ENCODE peak calls at places on chromosomes 3 and 15, in four cellular contexts. Q, S, F and N are unnamed samples.

GRCh38 chr3:58176827-58177489 is 33.8 kb downstream of the DNASE1L3 start:
- DNase-seq in F (no peak), Q (no peak), S (no peak), N (no peak)

GRCh38 chr3:7999363-7999762 is 502.3 kb upstream of the LMCD1 start:
- DNase-seq in F (no peak), S (no peak), Q (peak), N (no peak)

GRCh38 chr3:67324554-67324953 is 326.4 kb downstream of the KBTBD8 start:
- DNase-seq in F (no peak), S (no peak), Q (no peak), N (no peak)

GRCh38 chr3:129530331-129530761 is 1.9 kb downstream of the RHO start:
- DNase-seq in S (no peak), Q (no peak), F (no peak), N (peak)

GRCh38 chr15:27827336-27827735 is 271.8 kb downstream of the OCA2 start:
- DNase-seq in Q (no peak), F (no peak), S (no peak), N (no peak)

GRCh38 chr15:99249270-99249817 is at the start of gene TTC23:
- DNase-seq in S (peak), Q (no peak), F (no peak), N (peak)

GRCh38 chr15:68376447-68377060 is 55.4 kb downstream of the ITGA11 start:
- DNase-seq in Q (no peak), F (no peak), S (no peak), N (no peak)

GRCh38 chr3:28906561-28907310 is 374.1 kb upstream of the RBMS3 start:
- DNase-seq in Q (no peak), S (no peak), F (no peak), N (no peak)

GRCh38 chr3:112769624-112770023 is 77.0 kb downstream of the CD200R1L start:
- DNase-seq in Q (no peak), S (no peak), F (no peak), N (no peak)

GRCh38 chr3:80682951-80683350 is 915.2 kb upstream of the ROBO1 start:
- DNase-seq in S (no peak), Q (no peak), F (no peak), N (no peak)

GRCh38 chr3:38556640-38557358 is 60.7 kb downstream of the EXOG start:
- DNase-seq in F (no peak), S (no peak), Q (no peak), N (no peak)

GRCh38 chr15:88894819-88895767 is at the start of gene HAPLN3:
- DNase-seq in Q (peak), S (no peak), F (no peak), N (peak)

GRCh38 chr3:156148946-156149348 is 28.6 kb downstream of the KCNAB1 start:
- DNase-seq in Q (no peak), F (no peak), S (no peak), N (no peak)

GRCh38 chr15:70074380-70074779 is 23.3 kb downstream of the TLE3 start:
- DNase-seq in F (no peak), Q (no peak), S (no peak), N (no peak)

GRCh38 chr15:70081612-70082011 is 16.1 kb downstream of the TLE3 start:
- DNase-seq in S (no peak), F (no peak), Q (no peak), N (no peak)

GRCh38 chr15:70078578-70079417 is 18.9 kb downstream of the TLE3 start:
- DNase-seq in S (peak), Q (no peak), F (no peak), N (no peak)

GRCh38 chr15:70079831-70080230 is 17.9 kb downstream of the TLE3 start:
- DNase-seq in F (no peak), Q (no peak), S (no peak), N (no peak)

GRCh38 chr15:70077436-70077835 is 20.3 kb downstream of the TLE3 start:
- DNase-seq in F (no peak), Q (no peak), S (no peak), N (no peak)
- TF ChIP-seq PBX3 in F (no peak), Q (no peak), S (no peak), N (no peak)

GRCh38 chr3:177146646-177147045 is 50.6 kb downstream of the TBL1XR1 start:
- DNase-seq in F (no peak), Q (no peak), S (no peak), N (no peak)
- TF ChIP-seq PBX3 in F (no peak), Q (peak), S (no peak), N (no peak)

GRCh38 chr3:158642474-158643210 is 1.7 kb upstream of the GFM1 start:
- DNase-seq in F (no peak), S (no peak), Q (no peak), N (no peak)

GRCh38 chr3:158640646-158641045 is 3.7 kb upstream of the GFM1 start:
- DNase-seq in Q (no peak), S (no peak), F (no peak), N (no peak)

GRCh38 chr3:158644345-158644908 is at the start of gene GFM1:
- DNase-seq in F (peak), Q (peak), S (peak), N (peak)

GRCh38 chr3:158642005-158642404 is 2.3 kb upstream of the GFM1 start:
- DNase-seq in S (no peak), F (no peak), Q (no peak), N (no peak)
- TF ChIP-seq PBX3 in S (no peak), F (no peak), Q (no peak), N (no peak)

DNA sequence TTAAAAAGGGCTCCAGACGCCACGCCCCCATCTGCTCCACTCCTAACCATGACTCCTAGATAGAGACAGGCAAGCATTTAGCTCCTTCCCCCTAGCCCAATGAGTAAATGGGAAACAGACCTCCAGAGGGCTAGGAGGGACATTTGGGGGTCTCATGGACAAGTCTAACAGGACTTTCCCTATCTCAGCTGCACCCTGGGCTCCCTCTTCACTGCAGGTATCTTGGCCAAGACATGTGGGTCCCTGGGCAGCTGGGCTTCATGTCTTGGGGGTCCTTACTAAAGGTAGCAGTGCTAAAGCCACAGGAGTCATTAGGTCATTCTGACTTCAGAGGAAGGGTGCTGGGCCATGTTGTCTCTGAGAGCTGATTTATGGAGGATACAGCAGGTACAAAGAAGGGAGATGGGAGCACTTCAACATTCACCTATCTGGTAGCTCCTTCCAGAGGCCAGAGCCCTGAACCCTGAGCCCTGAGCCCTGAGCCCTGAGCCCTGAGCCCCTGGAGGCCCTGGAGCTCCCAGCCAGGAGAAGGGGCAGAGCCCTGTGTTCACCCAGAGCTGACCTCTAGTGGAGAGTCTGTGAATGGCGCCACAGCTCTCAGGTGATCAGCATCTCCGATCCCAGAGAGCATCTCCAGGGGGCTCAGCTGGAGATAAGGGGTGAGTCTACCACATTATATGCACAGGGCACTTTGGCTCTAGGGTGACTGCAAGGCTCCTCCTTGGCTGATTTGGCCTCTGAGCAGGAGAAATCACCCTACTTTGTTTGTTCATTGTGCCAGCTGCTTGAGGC is 40.1 kb upstream of the EPHB1 start:
- DNase-seq in F (no peak), Q (peak), S (peak), N (peak)
- TF ChIP-seq PBX3 in F (no peak), Q (no peak), S (no peak), N (no peak)

DNA sequence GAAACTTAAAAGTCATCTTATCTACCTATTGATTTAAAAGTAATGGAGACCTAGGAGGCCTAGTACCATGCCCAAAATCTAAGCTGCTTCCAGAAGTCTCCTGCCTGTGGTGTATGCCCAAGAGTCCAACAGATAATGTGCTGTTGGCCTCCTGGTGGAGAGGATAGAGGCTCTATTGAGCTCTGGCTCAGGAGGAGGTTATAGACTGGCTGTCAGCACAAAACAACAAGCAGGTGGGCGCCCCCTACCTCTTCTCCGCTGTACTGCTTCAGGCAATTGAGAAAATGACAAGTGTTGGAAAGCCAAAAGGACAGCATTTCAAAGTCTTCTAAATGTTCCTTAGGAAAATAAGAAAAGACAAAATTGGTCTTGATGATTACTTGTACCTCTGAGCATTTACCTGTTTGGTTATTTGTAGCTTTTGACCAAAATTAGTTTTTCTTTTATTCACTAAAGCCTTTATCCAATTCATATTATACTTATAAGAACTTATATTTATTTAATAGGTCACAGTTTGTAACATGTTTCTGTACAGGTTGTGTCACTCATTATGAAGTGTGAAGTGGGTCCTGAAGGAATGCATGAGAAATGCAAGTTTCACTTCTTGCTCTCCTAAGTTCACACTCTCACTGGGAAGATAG is 17.2 kb upstream of the GNB5 start:
- DNase-seq in S (peak), Q (peak), F (no peak), N (peak)
- TF ChIP-seq PBX3 in S (no peak), Q (peak), F (no peak), N (no peak)

GRCh38 chr15:45279024-45279697 is 27.1 kb downstream of the SLC28A2 start:
- DNase-seq in S (peak), F (peak), Q (peak), N (peak)

GRCh38 chr15:45274636-45275035 is 22.6 kb downstream of the SLC28A2 start:
- DNase-seq in F (no peak), S (no peak), Q (no peak), N (no peak)

DNA sequence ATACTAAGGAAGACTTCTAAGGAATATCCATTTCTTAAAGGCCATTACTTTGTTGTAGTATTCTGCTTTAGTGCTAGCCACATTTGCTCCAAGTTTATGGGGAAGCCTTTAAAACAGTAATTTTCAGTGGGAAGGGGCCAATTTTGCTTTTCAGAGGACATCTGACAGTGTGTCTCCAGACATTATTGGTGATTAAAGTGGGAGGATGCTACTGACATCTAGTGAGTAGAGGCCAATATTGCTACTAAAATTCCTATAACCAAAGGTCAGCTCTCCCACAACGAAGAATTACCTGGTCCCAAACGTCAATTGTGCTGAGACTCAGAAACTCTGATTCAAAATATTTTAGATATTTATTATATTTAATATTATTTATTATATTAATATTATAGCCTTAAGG is 24.8 kb downstream of the SLC28A2 start:
- DNase-seq in F (peak), S (peak), Q (peak), N (peak)
- TF ChIP-seq PBX3 in F (no peak), S (no peak), Q (no peak), N (no peak)

DNA sequence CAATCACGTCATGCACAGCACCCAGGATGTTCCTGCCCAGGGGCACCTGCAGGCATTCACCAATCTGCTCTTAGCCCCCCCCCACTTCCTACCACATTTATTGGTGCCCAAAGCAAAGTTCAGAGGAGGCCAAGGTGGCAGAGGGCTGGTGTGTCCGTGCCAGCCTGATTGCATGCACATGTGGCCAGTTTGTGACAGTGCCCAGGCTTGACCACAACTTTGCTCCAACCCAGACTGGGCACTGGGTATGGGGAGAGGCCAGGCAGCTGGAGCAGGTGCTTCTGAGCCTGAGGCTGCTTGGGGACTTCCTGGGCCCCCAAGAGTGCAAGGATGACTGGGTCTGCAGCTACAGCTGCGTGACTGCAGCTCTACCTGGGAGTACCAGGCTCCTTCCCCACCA is 192.3 kb upstream of the BCHE start:
- DNase-seq in Q (no peak), F (no peak), S (no peak), N (no peak)
- TF ChIP-seq PBX3 in Q (no peak), F (no peak), S (no peak), N (no peak)

GRCh38 chr15:90145259-90145658 is 43.0 kb upstream of the IDH2 start:
- DNase-seq in S (no peak), Q (peak), F (no peak), N (no peak)

GRCh38 chr15:90143176-90143655 is 40.9 kb upstream of the IDH2 start:
- DNase-seq in Q (peak), F (no peak), S (no peak), N (peak)

GRCh38 chr15:90138071-90138833 is 36.0 kb upstream of the IDH2 start:
- DNase-seq in S (no peak), F (no peak), Q (no peak), N (no peak)

GRCh38 chr15:90142216-90143175 is 40.2 kb upstream of the IDH2 start:
- DNase-seq in S (no peak), Q (no peak), F (no peak), N (no peak)

GRCh38 chr15:90141646-90142045 is 39.4 kb upstream of the IDH2 start:
- DNase-seq in F (no peak), Q (no peak), S (no peak), N (no peak)
- TF ChIP-seq PBX3 in F (no peak), Q (no peak), S (no peak), N (no peak)

GRCh38 chr15:25176616-25176923 is 221.8 kb downstream of the SNRPN start:
- DNase-seq in S (no peak), Q (peak), F (no peak), N (no peak)

GRCh38 chr15:25175789-25176615 is 221.2 kb downstream of the SNRPN start:
- DNase-seq in Q (peak), F (no peak), S (no peak), N (no peak)

GRCh38 chr15:25176991-25177954 is 222.5 kb downstream of the SNRPN start:
- DNase-seq in F (no peak), Q (peak), S (no peak), N (no peak)

GRCh38 chr15:25173241-25174028 is 218.6 kb downstream of the SNRPN start:
- DNase-seq in F (no peak), Q (no peak), S (no peak), N (no peak)

DNA sequence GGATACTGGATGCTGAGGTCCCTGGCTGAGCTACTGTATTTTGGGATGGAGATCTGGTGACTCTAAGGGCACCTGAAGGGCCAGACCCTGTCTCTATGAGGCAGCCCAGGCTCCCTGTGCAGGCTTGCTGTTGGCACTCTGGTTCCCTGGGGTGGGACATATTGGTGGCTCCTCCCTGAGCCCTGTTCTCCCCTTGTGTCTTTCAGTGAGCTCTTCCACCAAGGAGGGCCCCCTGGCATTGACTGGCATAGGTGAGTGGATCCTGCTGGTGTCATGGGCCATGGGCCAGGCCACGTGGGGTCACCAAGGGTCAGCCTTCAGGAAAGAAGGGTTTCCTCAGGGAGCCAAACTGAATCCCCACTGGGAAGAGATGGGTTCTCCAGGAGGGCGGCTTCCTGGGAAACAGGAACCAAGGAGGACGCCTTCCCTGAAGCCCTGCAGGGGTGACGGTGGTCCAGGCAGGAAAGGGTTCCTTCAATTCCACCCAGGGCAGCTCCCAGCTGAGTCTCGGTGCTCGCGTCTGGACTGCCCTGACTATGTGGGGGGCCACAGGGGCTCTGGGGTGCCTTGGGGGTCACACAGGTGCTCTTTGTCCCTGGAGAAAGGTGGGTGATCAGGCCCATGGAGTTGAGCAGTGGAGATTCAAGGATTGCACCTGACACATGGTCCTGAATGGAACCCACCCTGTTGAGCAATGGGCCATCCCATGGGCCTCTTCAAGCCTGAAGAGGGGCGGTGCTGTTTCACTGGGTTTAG is 220.4 kb downstream of the SNRPN start:
- DNase-seq in Q (peak), S (no peak), F (no peak), N (no peak)
- TF ChIP-seq PBX3 in Q (no peak), S (no peak), F (no peak), N (no peak)